ENCODE peak calls at places on chromosome 11, in six cellular contexts. L is heart left ventricle, A is neural progenitor cell, V is IMR-90, B is tibial artery, D is brain microvascular endothelial cell. Y is an unnamed sample.
A peak's percentile ranks its signal among the peaks of the same experiment; 100 is the strongest.

GRCh38 chr11:62786318-62787004 is 741 bp upstream of the TMEM179B start:
- DNase-seq in L (peak; percentile 90), A (peak; percentile 96), V (peak; percentile 68), B (peak; percentile 94), D (peak; percentile 75), Y (peak; percentile 91)

GRCh38 chr11:125481531-125481930 is 14.5 kb downstream of the FEZ1 start:
- DNase-seq in L (no peak), A (peak; percentile 63), V (no peak), B (no peak), D (no peak), Y (no peak)

GRCh38 chr11:111047376-111047775 is 198.1 kb upstream of the POU2AF2 start:
- DNase-seq in L (no peak), A (peak; percentile 44), V (peak; percentile 6), B (no peak), D (no peak), Y (no peak)

GRCh38 chr11:119671048-119671447 is 58.0 kb downstream of the NECTIN1 start:
- DNase-seq in L (peak; percentile 91), A (no peak), V (peak; percentile 88), B (no peak), D (peak; percentile 62), Y (peak; percentile 85)

GRCh38 chr11:65172600-65172999 is 2.6 kb downstream of the SPDYC start:
- DNase-seq in L (no peak), A (no peak), V (no peak), B (no peak), D (no peak), Y (no peak)

GRCh38 chr11:94417386-94417987 is 16.3 kb upstream of the GPR83 start:
- DNase-seq in L (no peak), A (peak; percentile 54), V (peak; percentile 59), B (no peak), D (peak; percentile 24), Y (no peak)

GRCh38 chr11:85481862-85482261 is 145.3 kb downstream of the DLG2 start:
- DNase-seq in L (no peak), A (no peak), V (no peak), B (peak; percentile 53), D (no peak), Y (no peak)

GRCh38 chr11:127521413-127521812 is 520.8 kb upstream of the KIRREL3 start:
- DNase-seq in L (no peak), A (no peak), V (peak; percentile 78), B (no peak), D (no peak), Y (no peak)

GRCh38 chr11:128379587-128380279 is 207.6 kb downstream of the ETS1 start:
- DNase-seq in L (no peak), A (no peak), V (no peak), B (no peak), D (no peak), Y (no peak)

GRCh38 chr11:83573097-83573496 is 286.9 kb upstream of the CCDC90B start:
- DNase-seq in L (no peak), A (no peak), V (peak; percentile 77), B (no peak), D (no peak), Y (no peak)

GRCh38 chr11:105151936-105152554 is 12.5 kb upstream of the CARD18 start:
- DNase-seq in L (no peak), A (no peak), V (peak; percentile 79), B (no peak), D (peak; percentile 35), Y (no peak)

GRCh38 chr11:2898366-2899079 is 12.9 kb upstream of the CDKN1C start:
- DNase-seq in L (peak; percentile 75), A (no peak), V (peak; percentile 94), B (peak; percentile 84), D (peak; percentile 89), Y (peak; percentile 54)

GRCh38 chr11:84612645-84613044 is 1014.5 kb downstream of the DLG2 start:
- DNase-seq in L (no peak), A (no peak), V (no peak), B (no peak), D (no peak), Y (no peak)

GRCh38 chr11:1368966-1369365 is 20.8 kb upstream of the BRSK2 start:
- DNase-seq in L (no peak), A (no peak), V (no peak), B (peak; percentile 50), D (no peak), Y (no peak)

GRCh38 chr11:109106201-109106906 is 315.6 kb upstream of the C11orf87 start:
- DNase-seq in L (no peak), A (peak; percentile 57), V (no peak), B (no peak), D (no peak), Y (no peak)

GRCh38 chr11:44559207-44559943 is 6.1 kb upstream of the CD82 start:
- DNase-seq in L (no peak), A (peak; percentile 88), V (no peak), B (no peak), D (no peak), Y (no peak)

GRCh38 chr11:102253018-102253775 is 64.1 kb upstream of the BIRC3 start:
- DNase-seq in L (no peak), A (no peak), V (no peak), B (no peak), D (no peak), Y (no peak)

GRCh38 chr11:13091373-13091772 is 82.3 kb downstream of the RASSF10 start:
- DNase-seq in L (no peak), A (no peak), V (no peak), B (no peak), D (no peak), Y (no peak)

GRCh38 chr11:131691558-131692041 is 321.2 kb downstream of the NTM start:
- DNase-seq in L (no peak), A (peak; percentile 80), V (peak; percentile 11), B (no peak), D (no peak), Y (no peak)

GRCh38 chr11:68325894-68326220 is 13.5 kb downstream of the LRP5 start:
- DNase-seq in L (no peak), A (no peak), V (no peak), B (no peak), D (no peak), Y (no peak)

GRCh38 chr11:104858882-104859735 is 39.2 kb downstream of the CASP12 start:
- DNase-seq in L (no peak), A (no peak), V (no peak), B (no peak), D (no peak), Y (no peak)

GRCh38 chr11:44671234-44671633 is 55.5 kb upstream of the TSPAN18 start:
- DNase-seq in L (no peak), A (no peak), V (no peak), B (no peak), D (no peak), Y (no peak)

GRCh38 chr11:71929491-71929890 is 645 bp downstream of the RNF121 start:
- DNase-seq in L (no peak), A (no peak), V (no peak), B (no peak), D (no peak), Y (no peak)
- H3K27ac ChIP-seq in L (peak overlapping the region; percentile 85), A (no peak overlapping the region), V (peak overlapping the region; percentile 78), B (peak overlapping the region; percentile 88), D (peak overlapping the region; percentile 88), Y (peak overlapping the region; percentile 92)

GRCh38 chr11:35615911-35616900 is 2.1 kb upstream of the FJX1 start:
- DNase-seq in L (no peak), A (peak; percentile 70), V (peak; percentile 74), B (no peak), D (peak; percentile 63), Y (no peak)

GRCh38 chr11:35617687-35618496 is at the start of gene FJX1:
- DNase-seq in L (peak; percentile 76), A (peak; percentile 96), V (peak; percentile 95), B (peak; percentile 68), D (peak; percentile 90), Y (peak; percentile 61)

GRCh38 chr11:35619030-35619753 is 932 bp downstream of the FJX1 start:
- DNase-seq in L (peak; percentile 32), A (peak; percentile 75), V (peak; percentile 37), B (peak; percentile 65), D (peak; percentile 28), Y (no peak)

GRCh38 chr11:35618497-35619029 is 303 bp downstream of the FJX1 start:
- DNase-seq in L (peak; percentile 38), A (peak; percentile 72), V (peak; percentile 51), B (no peak), D (no peak), Y (peak; percentile 12)

GRCh38 chr11:35617316-35617686 is 959 bp upstream of the FJX1 start:
- DNase-seq in L (no peak), A (no peak), V (no peak), B (no peak), D (no peak), Y (no peak)
- H3K27ac ChIP-seq in L (peak overlapping the region; percentile 84), A (peak overlapping the region; percentile 92), V (peak overlapping the region; percentile 90), B (no peak overlapping the region), D (peak overlapping the region; percentile 87), Y (peak overlapping the region; percentile 83)

GRCh38 chr11:66328307-66329144 is 7.7 kb downstream of the RIN1 start:
- DNase-seq in L (peak; percentile 78), A (peak; percentile 86), V (peak; percentile 70), B (peak; percentile 84), D (peak; percentile 62), Y (peak; percentile 83)

GRCh38 chr11:66327171-66328035 is 8.8 kb downstream of the RIN1 start:
- DNase-seq in L (peak; percentile 66), A (no peak), V (peak; percentile 64), B (no peak), D (peak; percentile 75), Y (no peak)

GRCh38 chr11:66328036-66328306 is 8.3 kb downstream of the RIN1 start:
- DNase-seq in L (peak; percentile 23), A (no peak), V (no peak), B (no peak), D (no peak), Y (no peak)

GRCh38 chr11:66330931-66331330 is 5.3 kb downstream of the RIN1 start:
- DNase-seq in L (no peak), A (no peak), V (no peak), B (no peak), D (no peak), Y (no peak)

DNA sequence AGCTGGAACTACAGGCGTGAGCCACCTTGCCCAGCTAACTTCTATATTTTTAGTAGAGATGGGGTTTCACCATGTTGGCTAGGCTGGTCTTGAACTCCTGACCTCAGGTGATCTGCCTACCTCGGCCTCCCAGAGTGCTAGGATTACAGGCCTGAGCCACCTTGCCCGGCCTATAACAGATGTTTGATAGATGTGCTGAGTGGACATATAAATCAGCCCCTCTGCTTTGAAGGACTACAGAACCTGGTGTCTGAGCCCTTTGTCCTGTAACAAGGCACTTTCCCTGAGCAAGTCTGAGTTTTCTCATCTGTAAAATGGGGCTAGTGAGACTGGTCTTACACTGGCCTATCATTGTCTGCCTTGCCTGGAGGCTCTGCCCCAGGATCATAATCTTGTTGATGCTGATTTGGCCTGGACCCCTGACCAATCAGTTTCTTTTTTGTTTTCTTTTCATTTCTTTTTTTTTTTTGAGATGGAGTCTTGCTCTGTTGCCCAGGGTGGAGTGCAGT is 7.0 kb downstream of the RIN1 start:
- DNase-seq in L (peak; percentile 14), A (no peak), V (no peak), B (no peak), D (no peak), Y (no peak)
- H3K27ac ChIP-seq in L (no peak overlapping the region), A (no peak overlapping the region), V (no peak overlapping the region), B (no peak overlapping the region), D (no peak overlapping the region), Y (no peak overlapping the region)

GRCh38 chr11:75152651-75153553 is 2.0 kb downstream of the SLCO2B1 start:
- DNase-seq in L (no peak), A (no peak), V (no peak), B (no peak), D (no peak), Y (no peak)
- H3K27ac ChIP-seq in L (peak overlapping the region; percentile 65), A (no peak overlapping the region), V (no peak overlapping the region), B (no peak overlapping the region), D (no peak overlapping the region), Y (peak overlapping the region; percentile 48)

GRCh38 chr11:76686261-76687079 is 15.9 kb upstream of the LRRC32 start:
- DNase-seq in L (no peak), A (no peak), V (no peak), B (no peak), D (no peak), Y (no peak)
- H3K27ac ChIP-seq in L (no peak overlapping the region), A (no peak overlapping the region), V (no peak overlapping the region), B (no peak overlapping the region), D (no peak overlapping the region), Y (no peak overlapping the region)